ENCODE peak calls at places on chromosomes 11 and 22, in five cellular contexts. Y is left ventricle myocardium inferior, C is GM03348, O is endothelial cell, V is skeletal muscle cell. H is an unnamed sample.

GRCh38 chr22:34068011-34068410 is 147.7 kb upstream of the LARGE1 start:
- DNase-seq in Y (no peak), C (no peak), V (no peak), O (no peak), H (no peak)

GRCh38 chr11:117072517-117073218 is 25.6 kb downstream of the SIK3 start:
- DNase-seq in V (peak), O (no peak), Y (no peak), C (peak), H (peak)

GRCh38 chr11:19890308-19890707 is 177.7 kb downstream of the NAV2 start:
- DNase-seq in C (peak), O (no peak), V (peak), Y (no peak), H (peak)

GRCh38 chr11:8593935-8594909 is at the start of gene STK33:
- DNase-seq in C (peak), O (peak), Y (peak), V (no peak), H (no peak)

GRCh38 chr11:122097419-122098001 is 18.5 kb downstream of the BLID start:
- DNase-seq in O (no peak), V (no peak), Y (no peak), C (no peak), H (peak)

GRCh38 chr22:33677536-33677935 is 242.7 kb downstream of the LARGE1 start:
- DNase-seq in C (no peak), Y (no peak), O (no peak), V (no peak), H (no peak)

GRCh38 chr22:30397656-30398635 is 1.1 kb downstream of the SEC14L2 start:
- DNase-seq in O (no peak), C (peak), V (no peak), Y (no peak), H (no peak)

GRCh38 chr11:1863352-1864215 is 10.7 kb downstream of the LSP1 start:
- DNase-seq in Y (peak), C (peak), O (peak), V (peak), H (peak)

GRCh38 chr11:28799316-28799715 is 691.1 kb downstream of the METTL15 start:
- DNase-seq in C (no peak), V (no peak), O (no peak), Y (no peak), H (no peak)

GRCh38 chr11:65868076-65868667 is 4.4 kb downstream of the EFEMP2 start:
- DNase-seq in C (no peak), Y (peak), O (no peak), V (no peak), H (no peak)

GRCh38 chr11:3155216-3155615 is 9.9 kb downstream of the OSBPL5 start:
- DNase-seq in Y (peak), V (no peak), O (no peak), C (no peak), H (no peak)

GRCh38 chr11:120867531-120867930 is 156.4 kb upstream of the TBCEL start:
- DNase-seq in O (no peak), Y (no peak), C (no peak), V (no peak), H (no peak)

GRCh38 chr11:124315052-124315451 is 1.3 kb upstream of the OR8D1 start:
- DNase-seq in C (no peak), V (no peak), Y (no peak), O (no peak), H (peak)

GRCh38 chr11:104764718-104765045 is 133.6 kb downstream of the CASP12 start:
- DNase-seq in O (no peak), V (no peak), C (no peak), Y (no peak), H (no peak)

GRCh38 chr22:17471901-17472566 is 91.3 kb upstream of the SLC25A18 start:
- DNase-seq in V (no peak), Y (peak), C (no peak), O (no peak), H (no peak)

GRCh38 chr11:62502030-62502730 is 44.4 kb downstream of the AHNAK start:
- DNase-seq in O (no peak), C (no peak), V (no peak), Y (no peak), H (no peak)

GRCh38 chr11:132941024-132941646 is 591.2 kb downstream of the OPCML start:
- DNase-seq in V (no peak), O (peak), C (peak), Y (no peak), H (peak)

GRCh38 chr22:49461674-49462073 is 366.0 kb downstream of the BRD1 start:
- DNase-seq in V (no peak), C (no peak), O (no peak), Y (no peak), H (no peak)

GRCh38 chr11:32068134-32068533 is 22.7 kb upstream of the RCN1 start:
- DNase-seq in Y (no peak), C (no peak), O (no peak), V (no peak), H (peak)

GRCh38 chr11:46827995-46828394 is 18.1 kb downstream of the CKAP5 start:
- DNase-seq in O (no peak), V (peak), Y (no peak), C (no peak), H (peak)

GRCh38 chr11:34075178-34075820 is 23.8 kb downstream of the CAPRIN1 start:
- DNase-seq in V (no peak), C (peak), Y (no peak), O (no peak), H (peak)